ENCODE peak calls at places on chromosomes 16 and 17, in eight cellular contexts. E is GM12891, R is AG10803, S is right atrium auricular region, I is cardiac muscle cell, P is GM04504, W is stomach, H is T-cell. M is an unnamed sample.

GRCh38 chr16:67164599-67165061 is at the start of gene HSF4:
- DNase-seq in E (no peak), S (no peak), I (peak), H (no peak), W (peak), P (no peak), R (no peak), M (no peak)

GRCh38 chr16:68275611-68276191 is 11.4 kb downstream of the SLC7A6 start:
- DNase-seq in E (no peak), P (no peak), R (no peak), W (no peak), S (no peak), I (no peak), H (peak), M (no peak)

GRCh38 chr17:49132699-49133364 is at the start of gene B4GALNT2:
- DNase-seq in W (peak), S (no peak), I (peak), P (no peak), R (no peak), E (no peak), H (no peak), M (peak)

GRCh38 chr16:55642611-55643010 is 13.2 kb upstream of the SLC6A2 start:
- DNase-seq in E (no peak), S (no peak), W (no peak), I (no peak), R (peak), H (no peak), P (no peak), M (no peak)

GRCh38 chr17:10992097-10992496 is 154.2 kb upstream of the PIRT start:
- DNase-seq in W (no peak), I (no peak), P (no peak), R (no peak), E (no peak), S (no peak), H (no peak), M (no peak)

GRCh38 chr17:35746956-35747355 is 6.1 kb downstream of the GAS2L2 start:
- DNase-seq in W (no peak), H (no peak), S (no peak), E (no peak), R (no peak), P (no peak), I (no peak), M (no peak)

GRCh38 chr16:81483970-81484595 is 39.5 kb downstream of the CMIP start:
- DNase-seq in R (no peak), P (no peak), I (no peak), E (no peak), S (no peak), H (no peak), W (no peak), M (no peak)

GRCh38 chr17:81517339-81518112 is 4.9 kb upstream of the ACTG1 start:
- DNase-seq in S (no peak), H (no peak), P (no peak), R (no peak), I (peak), E (peak), W (no peak), M (no peak)

GRCh38 chr17:82239926-82240505 is 11.2 kb downstream of the SLC16A3 start:
- DNase-seq in H (no peak), P (no peak), S (no peak), W (no peak), I (no peak), E (no peak), R (no peak), M (no peak)

GRCh38 chr17:49106366-49107210 is 26.0 kb upstream of the B4GALNT2 start:
- DNase-seq in S (no peak), H (no peak), P (no peak), E (no peak), W (no peak), I (no peak), R (peak), M (peak)

GRCh38 chr17:33858682-33859081 is 396.4 kb upstream of the CCL2 start:
- DNase-seq in E (no peak), P (no peak), R (no peak), H (no peak), I (no peak), W (no peak), S (no peak), M (no peak)

GRCh38 chr17:78390241-78391050 is 12.0 kb downstream of the PGS1 start:
- DNase-seq in S (no peak), P (peak), H (no peak), R (peak), E (no peak), W (no peak), I (no peak), M (peak)

GRCh38 chr17:39376434-39376833 is 25.0 kb downstream of the FBXL20 start:
- DNase-seq in H (no peak), P (no peak), W (peak), R (peak), S (no peak), I (no peak), E (no peak), M (no peak)

GRCh38 chr17:29569245-29569950 is 897 bp downstream of the TP53I13 start:
- DNase-seq in S (peak), R (peak), E (no peak), P (no peak), H (no peak), W (no peak), I (no peak), M (no peak)

GRCh38 chr16:22631264-22631663 is 120.6 kb downstream of the NPIPB5 start:
- DNase-seq in I (no peak), R (no peak), S (no peak), W (no peak), P (no peak), E (no peak), H (no peak), M (no peak)

GRCh38 chr16:55552621-55553020 is 13.9 kb upstream of the CAPNS2 start:
- DNase-seq in H (no peak), I (no peak), W (no peak), S (no peak), P (peak), E (no peak), R (peak), M (peak)

GRCh38 chr17:31579265-31579664 is 187.8 kb downstream of the RAB11FIP4 start:
- DNase-seq in H (no peak), R (no peak), S (no peak), E (no peak), W (peak), I (no peak), P (no peak), M (no peak)

GRCh38 chr17:32621612-32622312 is 135.0 kb downstream of the CDK5R1 start:
- DNase-seq in E (no peak), H (no peak), S (no peak), R (peak), W (no peak), P (peak), I (no peak), M (no peak)

GRCh38 chr16:82584553-82585152 is 42.1 kb upstream of the CDH13 start:
- DNase-seq in E (no peak), I (no peak), R (peak), H (no peak), W (no peak), S (no peak), P (no peak), M (no peak)

GRCh38 chr17:41539071-41539492 is 11.0 kb upstream of the KRT19 start:
- DNase-seq in R (no peak), P (no peak), E (no peak), I (no peak), W (no peak), S (no peak), H (no peak), M (no peak)

GRCh38 chr16:86079185-86079885 is 180.4 kb downstream of the IRF8 start:
- DNase-seq in E (no peak), R (no peak), W (no peak), P (no peak), H (no peak), S (no peak), I (no peak), M (no peak)

GRCh38 chr16:86030116-86030515 is 131.2 kb downstream of the IRF8 start:
- DNase-seq in I (no peak), W (no peak), H (no peak), E (no peak), S (no peak), P (no peak), R (no peak), M (no peak)

M was measured in A549.